ENCODE peak calls at places on chromosomes 12 and 14, in five cellular contexts. U is neural crest cell, V is HuH-7, J is fibroblast of lung, P is lower lobe of right lung. Q is an unnamed sample.

GRCh38 chr12:49588281-49588680 is 17.2 kb downstream of the FAM186B start:
- DNase-seq in J (no peak), P (no peak), U (no peak), V (no peak), Q (no peak)

GRCh38 chr14:94346841-94347240 is 23.7 kb upstream of the SERPINA6 start:
- DNase-seq in U (no peak), V (no peak), J (no peak), P (no peak), Q (no peak)

GRCh38 chr12:102958073-102958829 is 777 bp downstream of the ASCL1 start:
- DNase-seq in P (no peak), V (peak; percentile 61), J (peak; percentile 46), U (peak; percentile 59), Q (peak; percentile 27)

GRCh38 chr14:104130974-104131651 is 7.3 kb upstream of the KIF26A start:
- DNase-seq in V (peak; percentile 61), U (no peak), P (peak; percentile 63), J (no peak), Q (no peak)

GRCh38 chr14:80973918-80974317 is 18.5 kb downstream of the TSHR start:
- DNase-seq in V (no peak), J (peak; percentile 83), U (no peak), P (no peak), Q (peak; percentile 30)

GRCh38 chr14:67644428-67644827 is 24.7 kb downstream of the ARG2 start:
- DNase-seq in V (no peak), U (no peak), P (no peak), J (peak; percentile 11), Q (peak; percentile 5)

GRCh38 chr14:95993768-95994592 is 45.2 kb upstream of the C14orf132 start:
- DNase-seq in J (peak; percentile 43), U (peak; percentile 25), V (peak; percentile 8), P (no peak), Q (peak; percentile 53)

GRCh38 chr12:105555556-105555973 is 225.1 kb downstream of the C12orf75 start:
- DNase-seq in J (peak; percentile 48), U (no peak), V (peak; percentile 26), P (no peak), Q (no peak)

GRCh38 chr12:76028649-76029277 is 2.8 kb downstream of the PHLDA1 start:
- DNase-seq in P (no peak), V (no peak), J (no peak), U (no peak), Q (peak; percentile 42)

GRCh38 chr14:106276326-106277267 is 750.2 kb downstream of the TMEM121 start:
- DNase-seq in U (no peak), P (no peak), J (no peak), V (no peak), Q (no peak)

GRCh38 chr12:47734725-47735480 is 9.6 kb upstream of the ENDOU start:
- DNase-seq in P (no peak), U (no peak), V (no peak), J (no peak), Q (no peak)

GRCh38 chr12:68910128-68910527 is 22.8 kb downstream of the CPM start:
- DNase-seq in J (peak; percentile 29), P (no peak), U (no peak), V (no peak), Q (no peak)

GRCh38 chr14:74549588-74549987 is 56.0 kb downstream of the ISCA2 start:
- DNase-seq in J (no peak), P (no peak), V (no peak), U (no peak), Q (no peak)

GRCh38 chr14:22487401-22487800 is 101.6 kb downstream of the DAD1 start:
- DNase-seq in P (no peak), J (no peak), U (no peak), V (no peak), Q (no peak)

GRCh38 chr12:17062296-17063061 is 456.5 kb upstream of the LMO3 start:
- DNase-seq in U (no peak), V (no peak), J (no peak), P (no peak), Q (no peak)

GRCh38 chr12:8780389-8780788 is 42.0 kb upstream of the A2ML1 start:
- DNase-seq in V (peak; percentile 34), P (no peak), U (no peak), J (peak; percentile 38), Q (peak; percentile 55)

GRCh38 chr14:100067481-100067880 is 2.3 kb downstream of the EVL start:
- DNase-seq in U (no peak), V (no peak), J (no peak), P (no peak), Q (no peak)

GRCh38 chr14:72736348-72736747 is 157.6 kb downstream of the DPF3 start:
- DNase-seq in U (no peak), J (peak; percentile 93), P (no peak), V (peak; percentile 22), Q (peak; percentile 90)

GRCh38 chr14:34363733-34364134 is 98.3 kb downstream of the SPTSSA start:
- DNase-seq in J (peak; percentile 48), V (no peak), U (no peak), P (no peak), Q (no peak)

GRCh38 chr12:53123578-53124351 is 20.5 kb downstream of the SOAT2 start:
- DNase-seq in U (no peak), V (no peak), J (peak; percentile 65), P (no peak), Q (peak; percentile 4)

GRCh38 chr14:69043007-69043444 is 63.9 kb upstream of the ACTN1 start:
- DNase-seq in U (no peak), V (no peak), P (peak; percentile 80), J (no peak), Q (no peak)

GRCh38 chr12:71551529-71551928 is 111.9 kb downstream of the LGR5 start:
- DNase-seq in U (no peak), V (no peak), P (no peak), J (peak; percentile 33), Q (peak; percentile 20)

GRCh38 chr12:52364061-52364460 is 3.2 kb downstream of the KRT85 start:
- DNase-seq in P (no peak), V (no peak), J (no peak), U (no peak), Q (no peak)

GRCh38 chr12:63124778-63125177 is 26.2 kb downstream of the AVPR1A start:
- DNase-seq in P (no peak), U (no peak), J (no peak), V (no peak), Q (no peak)

GRCh38 chr12:94649349-94650142 is 811 bp downstream of the TMCC3 start:
- DNase-seq in U (peak; percentile 41), P (peak; percentile 73), V (peak; percentile 56), J (peak; percentile 30), Q (peak; percentile 32)

Q was measured in astrocyte of the spinal cord.